ENCODE peak calls at places on chromosomes 5 and 9, in nine cellular contexts. G, F, X, S, U, K, P, M and O are unnamed samples.

GRCh38 chr9:127844821-127845359 is 9.6 kb downstream of the ENG start:
- DNase-seq in G (no peak), F (no peak), X (no peak), S (no peak), U (peak), K (no peak), P (no peak), M (no peak), O (no peak)

GRCh38 chr9:37971107-37971459 is 67.2 kb upstream of the SLC25A51 start:
- DNase-seq in G (no peak), F (no peak), X (no peak), S (no peak), U (no peak), K (no peak), P (peak), M (no peak), O (no peak)

GRCh38 chr5:161094411-161094810 is 242.4 kb upstream of the ATP10B start:
- DNase-seq in G (no peak), F (no peak), X (no peak), S (no peak), U (peak), K (no peak), P (peak), M (peak), O (no peak)

GRCh38 chr9:137077758-137078693 is 709 bp downstream of the UAP1L1 start:
- DNase-seq in G (no peak), F (no peak), X (no peak), S (peak), U (no peak), K (no peak), P (no peak), M (no peak), O (no peak)

GRCh38 chr5:160747963-160748362 is 104.0 kb downstream of the ATP10B start:
- DNase-seq in G (no peak), F (no peak), X (no peak), S (no peak), U (no peak), K (no peak), P (no peak), M (no peak), O (no peak)

GRCh38 chr9:125991886-125992529 is 244.8 kb downstream of the PBX3 start:
- DNase-seq in G (no peak), F (no peak), X (no peak), S (no peak), U (no peak), K (no peak), P (no peak), M (no peak), O (no peak)

GRCh38 chr5:56337715-56338319 is 104.7 kb upstream of the ANKRD55 start:
- DNase-seq in G (no peak), F (no peak), X (no peak), S (no peak), U (no peak), K (no peak), P (no peak), M (no peak), O (no peak)

GRCh38 chr9:72951043-72951442 is 1.8 kb downstream of the ALDH1A1 start:
- DNase-seq in G (no peak), F (no peak), X (no peak), S (no peak), U (no peak), K (no peak), P (no peak), M (no peak), O (no peak)

GRCh38 chr5:51872144-51872543 is 488.9 kb downstream of the ISL1 start:
- DNase-seq in G (no peak), F (no peak), X (no peak), S (no peak), U (no peak), K (no peak), P (no peak), M (no peak), O (no peak)

GRCh38 chr9:138010861-138011260 is 133.3 kb downstream of the CACNA1B start:
- DNase-seq in G (no peak), F (no peak), X (no peak), S (no peak), U (no peak), K (no peak), P (no peak), M (no peak), O (no peak)

GRCh38 chr5:158770506-158770905 is 329.2 kb downstream of the EBF1 start:
- DNase-seq in G (no peak), F (no peak), X (no peak), S (no peak), U (peak), K (no peak), P (no peak), M (no peak), O (no peak)